ENCODE peak calls at places on chromosomes 4 and X, in five cellular contexts. One of them, this sample, is unnamed.

GRCh38 chr4:38310446-38311043 is 350.3 kb downstream of the PTTG2 start:
- DNase-seq in PC-3: no peak
- DNase-seq in hepatocyte: no peak
- DNase-seq in HepG2: no peak
- DNase-seq in GM23248: peak; percentile 28
- DNase-seq in this sample: no peak

GRCh38 chrX:9148626-9149385 is 114.9 kb upstream of the FAM9B start:
- DNase-seq in HepG2: no peak
- DNase-seq in hepatocyte: no peak
- DNase-seq in GM23248: peak; percentile 77
- DNase-seq in PC-3: peak; percentile 76
- DNase-seq in this sample: no peak

GRCh38 chr4:36676139-36677050 is 395.0 kb downstream of the DTHD1 start:
- DNase-seq in PC-3: no peak
- DNase-seq in GM23248: no peak
- DNase-seq in hepatocyte: peak; percentile 18
- DNase-seq in HepG2: no peak
- DNase-seq in this sample: no peak

GRCh38 chr4:170007113-170007512 is 19.1 kb downstream of the MFAP3L start:
- DNase-seq in HepG2: no peak
- DNase-seq in GM23248: no peak
- DNase-seq in hepatocyte: no peak
- DNase-seq in PC-3: no peak
- DNase-seq in this sample: no peak

GRCh38 chrX:25020391-25021131 is 4.8 kb upstream of the ARX start:
- DNase-seq in HepG2: no peak
- DNase-seq in PC-3: no peak
- DNase-seq in GM23248: no peak
- DNase-seq in hepatocyte: peak; percentile 66
- DNase-seq in this sample: no peak

GRCh38 chr4:141406237-141406636 is 185.5 kb downstream of the ZNF330 start:
- DNase-seq in HepG2: no peak
- DNase-seq in PC-3: no peak
- DNase-seq in hepatocyte: no peak
- DNase-seq in GM23248: no peak
- DNase-seq in this sample: no peak

GRCh38 chrX:44447214-44447613 is 95.4 kb downstream of the FUNDC1 start:
- DNase-seq in GM23248: no peak
- DNase-seq in PC-3: no peak
- DNase-seq in HepG2: no peak
- DNase-seq in hepatocyte: no peak
- DNase-seq in this sample: no peak

GRCh38 chr4:113057891-113058290 is 8.4 kb downstream of the ANK2 start:
- DNase-seq in hepatocyte: no peak
- DNase-seq in PC-3: peak; percentile 67
- DNase-seq in HepG2: no peak
- DNase-seq in GM23248: peak; percentile 51
- DNase-seq in this sample: peak; percentile 7

GRCh38 chrX:41449138-41449537 is 2.0 kb downstream of the NYX start:
- DNase-seq in HepG2: no peak
- DNase-seq in hepatocyte: no peak
- DNase-seq in GM23248: no peak
- DNase-seq in PC-3: no peak
- DNase-seq in this sample: no peak

GRCh38 chr4:55723403-55723802 is 87.3 kb upstream of the NMU start:
- DNase-seq in HepG2: no peak
- DNase-seq in PC-3: no peak
- DNase-seq in hepatocyte: no peak
- DNase-seq in GM23248: no peak
- DNase-seq in this sample: no peak

GRCh38 chrX:110056419-110056818 is 53.5 kb downstream of the TMEM164 start:
- DNase-seq in PC-3: no peak
- DNase-seq in GM23248: no peak
- DNase-seq in HepG2: no peak
- DNase-seq in hepatocyte: no peak
- DNase-seq in this sample: no peak

GRCh38 chr4:142383354-142383753 is 462.7 kb downstream of the INPP4B start:
- DNase-seq in PC-3: no peak
- DNase-seq in HepG2: no peak
- DNase-seq in hepatocyte: no peak
- DNase-seq in GM23248: no peak
- DNase-seq in this sample: no peak

GRCh38 chr4:59608466-59608865 is 1591.7 kb upstream of the ADGRL3 start:
- DNase-seq in hepatocyte: no peak
- DNase-seq in GM23248: no peak
- DNase-seq in HepG2: no peak
- DNase-seq in PC-3: peak; percentile 13
- DNase-seq in this sample: no peak

GRCh38 chr4:107380190-107380589 is 339.8 kb downstream of the PAPSS1 start:
- DNase-seq in HepG2: no peak
- DNase-seq in GM23248: no peak
- DNase-seq in hepatocyte: no peak
- DNase-seq in PC-3: no peak
- DNase-seq in this sample: no peak

GRCh38 chr4:186725422-186726149 is 1.9 kb upstream of the FAT1 start:
- DNase-seq in HepG2: peak; percentile 68
- DNase-seq in GM23248: peak; percentile 93
- DNase-seq in hepatocyte: peak; percentile 92
- DNase-seq in PC-3: peak; percentile 72
- DNase-seq in this sample: peak; percentile 64
- TF ChIP-seq EZH2 in HepG2: no peak
- TF ChIP-seq EZH2 in GM23248: no peak
- TF ChIP-seq EZH2 in hepatocyte: no peak
- TF ChIP-seq EZH2 in PC-3: no peak
- TF ChIP-seq EZH2 in this sample: no peak

GRCh38 chrX:103274284-103274683 is 2.3 kb downstream of the TCEAL5 start:
- DNase-seq in PC-3: no peak
- DNase-seq in HepG2: no peak
- DNase-seq in GM23248: no peak
- DNase-seq in hepatocyte: no peak
- DNase-seq in this sample: no peak

GRCh38 chrX:103275947-103276567 is 493 bp downstream of the TCEAL5 start:
- DNase-seq in hepatocyte: no peak
- DNase-seq in HepG2: no peak
- DNase-seq in PC-3: no peak
- DNase-seq in GM23248: no peak
- DNase-seq in this sample: no peak

GRCh38 chrX:103276581-103277002 is at the start of gene TCEAL5:
- DNase-seq in HepG2: no peak
- DNase-seq in hepatocyte: no peak
- DNase-seq in GM23248: no peak
- DNase-seq in PC-3: no peak
- DNase-seq in this sample: no peak
- TF ChIP-seq EZH2 in HepG2: no peak
- TF ChIP-seq EZH2 in hepatocyte: no peak
- TF ChIP-seq EZH2 in GM23248: peak; percentile 53
- TF ChIP-seq EZH2 in PC-3: no peak
- TF ChIP-seq EZH2 in this sample: no peak

GRCh38 chrX:115191490-115192243 is 2.5 kb downstream of the RBMXL3 start:
- DNase-seq in hepatocyte: no peak
- DNase-seq in HepG2: no peak
- DNase-seq in GM23248: no peak
- DNase-seq in PC-3: no peak
- DNase-seq in this sample: no peak

GRCh38 chrX:115192244-115192700 is 3.1 kb downstream of the RBMXL3 start:
- DNase-seq in hepatocyte: no peak
- DNase-seq in HepG2: no peak
- DNase-seq in GM23248: no peak
- DNase-seq in PC-3: no peak
- DNase-seq in this sample: no peak

GRCh38 chrX:115190636-115191489 is 1.7 kb downstream of the RBMXL3 start:
- DNase-seq in hepatocyte: no peak
- DNase-seq in HepG2: no peak
- DNase-seq in PC-3: no peak
- DNase-seq in GM23248: no peak
- DNase-seq in this sample: no peak

GRCh38 chrX:115189646-115190635 is 731 bp downstream of the RBMXL3 start:
- DNase-seq in hepatocyte: no peak
- DNase-seq in GM23248: no peak
- DNase-seq in PC-3: no peak
- DNase-seq in HepG2: no peak
- DNase-seq in this sample: no peak

GRCh38 chrX:115189110-115189509 is at the start of gene RBMXL3:
- DNase-seq in hepatocyte: no peak
- DNase-seq in GM23248: no peak
- DNase-seq in PC-3: no peak
- DNase-seq in HepG2: no peak
- DNase-seq in this sample: no peak
- TF ChIP-seq EZH2 in hepatocyte: no peak
- TF ChIP-seq EZH2 in GM23248: no peak
- TF ChIP-seq EZH2 in PC-3: no peak
- TF ChIP-seq EZH2 in HepG2: no peak
- TF ChIP-seq EZH2 in this sample: no peak

DNA sequence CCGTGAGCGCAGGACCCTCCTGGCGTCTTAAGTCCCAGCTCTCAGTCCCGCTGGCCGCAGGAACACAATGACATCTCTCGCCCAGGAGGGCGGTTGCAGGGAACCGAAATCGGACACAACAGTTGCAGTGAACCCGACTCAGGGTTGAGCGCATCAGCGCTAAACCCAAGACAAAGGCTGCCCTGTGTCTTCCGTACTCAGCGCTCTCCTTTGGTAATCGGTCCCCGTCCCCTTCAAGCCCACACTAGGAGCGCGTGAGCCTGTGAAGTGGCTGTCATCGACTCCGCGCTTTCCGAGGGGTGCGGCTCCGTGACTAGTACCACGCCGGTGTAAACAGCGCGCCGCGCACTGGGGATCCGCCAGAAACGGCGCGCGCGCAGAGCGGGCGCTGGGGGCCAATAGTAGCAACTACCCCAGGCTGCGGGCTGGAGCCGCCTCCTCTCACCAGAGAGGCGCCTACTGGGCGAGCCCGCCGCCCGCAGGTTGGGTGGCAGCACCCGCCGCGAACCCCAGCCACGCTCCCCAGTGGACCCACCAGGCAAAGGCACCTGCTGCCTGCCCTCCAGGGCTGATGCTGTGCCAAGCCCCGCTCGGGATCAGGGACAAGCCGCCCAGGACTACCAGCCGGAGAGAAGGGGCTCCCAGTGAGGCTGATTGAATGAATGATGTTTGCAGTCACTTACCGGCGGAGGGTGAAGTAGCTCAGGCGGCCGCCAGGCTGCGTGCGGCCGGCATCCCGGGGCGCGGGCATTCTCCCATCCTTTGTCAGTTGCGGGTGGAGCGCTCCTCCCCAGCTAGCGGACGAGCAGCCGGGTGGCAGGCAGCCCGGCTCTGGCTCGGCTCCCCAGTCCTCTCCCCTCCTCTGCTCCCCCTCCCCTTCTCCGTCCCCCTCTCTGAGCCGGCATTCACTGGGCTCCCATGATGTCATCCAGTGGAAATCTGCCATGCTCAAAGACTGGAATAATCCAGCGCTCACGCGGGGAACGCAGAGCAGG is 370.4 kb upstream of the SMIM31 start:
- DNase-seq in GM23248: peak; percentile 6
- DNase-seq in PC-3: no peak
- DNase-seq in hepatocyte: peak; percentile 81
- DNase-seq in HepG2: no peak
- DNase-seq in this sample: no peak
- TF ChIP-seq EZH2 in GM23248: no peak
- TF ChIP-seq EZH2 in PC-3: no peak
- TF ChIP-seq EZH2 in hepatocyte: peak; percentile 40
- TF ChIP-seq EZH2 in HepG2: no peak
- TF ChIP-seq EZH2 in this sample: no peak

GRCh38 chrX:120015145-120016067 is 62.1 kb downstream of the RHOXF2B start:
- DNase-seq in hepatocyte: peak; percentile 18
- DNase-seq in HepG2: no peak
- DNase-seq in PC-3: no peak
- DNase-seq in GM23248: peak; percentile 20
- DNase-seq in this sample: no peak
- TF ChIP-seq EZH2 in hepatocyte: no peak
- TF ChIP-seq EZH2 in HepG2: no peak
- TF ChIP-seq EZH2 in PC-3: no peak
- TF ChIP-seq EZH2 in GM23248: no peak
- TF ChIP-seq EZH2 in this sample: no peak

DNA sequence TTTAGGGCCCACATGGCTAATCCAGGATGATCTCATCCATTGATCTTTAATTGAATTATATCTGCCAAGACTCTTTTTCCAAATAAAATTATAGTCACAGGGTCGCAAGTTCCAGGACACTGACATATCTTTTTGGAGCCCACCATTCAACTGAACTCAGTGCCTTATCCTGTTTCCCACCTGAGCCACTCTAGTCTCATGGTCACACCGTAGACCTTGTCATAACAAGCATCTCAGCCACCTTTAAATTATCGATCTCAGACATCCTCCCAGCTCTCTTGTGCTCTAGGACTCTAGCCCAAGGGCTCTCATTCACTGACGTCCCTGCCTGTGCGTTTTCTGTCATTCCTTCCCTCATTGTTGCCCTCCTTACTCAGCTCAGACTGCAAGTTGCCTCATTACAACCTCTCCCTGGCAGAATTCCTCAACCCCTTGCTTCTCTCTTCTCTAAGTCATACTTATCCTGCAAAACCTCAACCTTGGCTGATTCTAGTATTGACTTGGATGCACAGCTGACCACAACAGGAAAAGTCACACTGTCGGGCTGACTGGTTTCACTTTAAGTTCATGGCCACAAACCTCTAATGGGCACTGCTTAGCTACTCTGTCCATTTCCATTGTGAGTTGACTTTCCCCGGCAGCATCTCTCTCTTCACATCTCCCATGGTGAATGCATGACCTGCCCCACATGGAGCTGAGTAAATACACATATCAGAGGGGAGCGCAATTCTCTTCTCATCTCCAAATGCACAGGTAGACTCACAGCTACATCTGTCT is 91.0 kb upstream of the TRIM2 start:
- DNase-seq in hepatocyte: no peak
- DNase-seq in PC-3: no peak
- DNase-seq in GM23248: peak; percentile 59
- DNase-seq in HepG2: no peak
- DNase-seq in this sample: no peak
- TF ChIP-seq EZH2 in hepatocyte: no peak
- TF ChIP-seq EZH2 in PC-3: no peak
- TF ChIP-seq EZH2 in GM23248: no peak
- TF ChIP-seq EZH2 in HepG2: no peak
- TF ChIP-seq EZH2 in this sample: no peak

GRCh38 chr4:796206-796605 is 29.7 kb downstream of the CPLX1 start:
- DNase-seq in HepG2: no peak
- DNase-seq in PC-3: no peak
- DNase-seq in hepatocyte: no peak
- DNase-seq in GM23248: no peak
- DNase-seq in this sample: no peak
- TF ChIP-seq EZH2 in HepG2: no peak
- TF ChIP-seq EZH2 in PC-3: no peak
- TF ChIP-seq EZH2 in hepatocyte: no peak
- TF ChIP-seq EZH2 in GM23248: no peak
- TF ChIP-seq EZH2 in this sample: no peak

This sample was measured in HCT116.